ENCODE peak calls at places on chromosome 16, in nine cellular contexts. E is tibial nerve, G is lower leg skin, P is spleen, I is stomach, T is sigmoid colon, M is adrenal gland, Q is testis, L is A549. R is an unnamed sample.

GRCh38 chr16:8950580-8951077 is 13.1 kb downstream of the USP7 start:
- DNase-seq in E (no peak), G (no peak), P (no peak), I (no peak), T (no peak), M (no peak), Q (no peak), L (no peak), R (no peak)

GRCh38 chr16:48384305-48384981 is 770 bp downstream of the SIAH1 start:
- DNase-seq in E (no peak), G (peak; percentile 38), P (peak; percentile 91), I (peak; percentile 59), T (peak; percentile 81), M (peak; percentile 73), Q (peak; percentile 77), L (peak; percentile 71), R (peak; percentile 78)

GRCh38 chr16:77850637-77851330 is 62.4 kb downstream of the VAT1L start:
- DNase-seq in E (no peak), G (no peak), P (no peak), I (no peak), T (no peak), M (no peak), Q (no peak), L (no peak), R (no peak)

GRCh38 chr16:68713430-68713829 is 23.7 kb upstream of the CDH1 start:
- DNase-seq in E (no peak), G (no peak), P (no peak), I (no peak), T (no peak), M (no peak), Q (no peak), L (no peak), R (no peak)

GRCh38 chr16:74841469-74841868 is 66.8 kb upstream of the FA2H start:
- DNase-seq in E (no peak), G (no peak), P (no peak), I (no peak), T (no peak), M (no peak), Q (no peak), L (no peak), R (no peak)

GRCh38 chr16:87060026-87060986 is 256.9 kb downstream of the C16orf95 start:
- DNase-seq in E (no peak), G (no peak), P (no peak), I (no peak), T (no peak), M (no peak), Q (no peak), L (no peak), R (no peak)

GRCh38 chr16:2769675-2770056 is 7.4 kb downstream of the ELOB start:
- DNase-seq in E (peak; percentile 79), G (peak; percentile 54), P (peak; percentile 59), I (peak; percentile 75), T (no peak), M (no peak), Q (peak; percentile 83), L (no peak), R (peak; percentile 37)

GRCh38 chr16:1575578-1575977 is 36.3 kb downstream of the IFT140 start:
- DNase-seq in E (no peak), G (no peak), P (no peak), I (no peak), T (no peak), M (no peak), Q (no peak), L (no peak), R (no peak)

GRCh38 chr16:48329138-48329537 is 56.1 kb downstream of the SIAH1 start:
- DNase-seq in E (no peak), G (no peak), P (no peak), I (no peak), T (no peak), M (no peak), Q (no peak), L (no peak), R (no peak)

GRCh38 chr16:57345021-57345420 is 13.6 kb upstream of the CCL22 start:
- DNase-seq in E (no peak), G (no peak), P (no peak), I (no peak), T (no peak), M (no peak), Q (no peak), L (no peak), R (no peak)

GRCh38 chr16:56889206-56889605 is 24.2 kb downstream of the SLC12A3 start:
- DNase-seq in E (no peak), G (no peak), P (no peak), I (peak; percentile 61), T (no peak), M (no peak), Q (no peak), L (no peak), R (no peak)

GRCh38 chr16:19400709-19401108 is 17.0 kb upstream of the TMC5 start:
- DNase-seq in E (no peak), G (no peak), P (no peak), I (no peak), T (no peak), M (no peak), Q (no peak), L (no peak), R (peak; percentile 19)

GRCh38 chr16:15650698-15651161 is 685 bp downstream of the NDE1 start:
- DNase-seq in E (no peak), G (no peak), P (no peak), I (no peak), T (no peak), M (peak; percentile 26), Q (peak; percentile 30), L (no peak), R (peak; percentile 69)

GRCh38 chr16:78292726-78293380 is 193.4 kb downstream of the WWOX start:
- DNase-seq in E (no peak), G (peak; percentile 38), P (no peak), I (no peak), T (no peak), M (no peak), Q (no peak), L (no peak), R (no peak)

DNA sequence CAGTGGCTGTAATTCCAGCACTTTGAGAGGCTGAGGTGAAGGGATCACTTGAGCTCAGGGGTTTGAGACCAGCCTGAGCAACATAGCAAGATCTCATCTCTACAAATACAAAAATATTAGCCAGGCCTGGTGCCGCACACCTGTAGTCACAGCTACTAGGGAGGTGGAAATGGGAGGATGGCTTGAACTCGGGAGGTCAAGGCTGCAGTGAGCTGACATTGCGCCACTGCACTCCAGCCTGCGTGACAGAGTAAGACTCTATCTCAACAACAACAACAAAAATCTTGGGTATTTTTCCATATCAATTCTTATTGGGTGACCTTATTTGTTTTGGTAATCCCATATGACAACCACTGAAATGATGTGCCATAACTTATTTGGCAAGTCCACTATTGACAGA is 52.6 kb downstream of the SCNN1G start:
- DNase-seq in E (no peak), G (no peak), P (no peak), I (no peak), T (no peak), M (no peak), Q (no peak), L (no peak), R (no peak)
- TF ChIP-seq POLR2A in E (no peak), G (no peak), P (no peak), I (no peak), T (no peak), M (no peak), Q (no peak), L (no peak), R (no peak)

GRCh38 chr16:85562102-85562786 is 50.9 kb upstream of the GSE1 start:
- DNase-seq in E (no peak), G (no peak), P (no peak), I (no peak), T (no peak), M (no peak), Q (no peak), L (no peak), R (no peak)

GRCh38 chr16:85563515-85564276 is 49.4 kb upstream of the GSE1 start:
- DNase-seq in E (peak; percentile 61), G (peak; percentile 71), P (peak; percentile 88), I (peak; percentile 85), T (peak; percentile 85), M (peak; percentile 69), Q (peak; percentile 75), L (no peak), R (no peak)

GRCh38 chr16:85563031-85563430 is 50.1 kb upstream of the GSE1 start:
- DNase-seq in E (no peak), G (no peak), P (no peak), I (no peak), T (no peak), M (no peak), Q (no peak), L (no peak), R (no peak)

GRCh38 chr16:85560932-85561247 is 52.2 kb upstream of the GSE1 start:
- DNase-seq in E (no peak), G (no peak), P (no peak), I (no peak), T (no peak), M (no peak), Q (no peak), L (no peak), R (no peak)

DNA sequence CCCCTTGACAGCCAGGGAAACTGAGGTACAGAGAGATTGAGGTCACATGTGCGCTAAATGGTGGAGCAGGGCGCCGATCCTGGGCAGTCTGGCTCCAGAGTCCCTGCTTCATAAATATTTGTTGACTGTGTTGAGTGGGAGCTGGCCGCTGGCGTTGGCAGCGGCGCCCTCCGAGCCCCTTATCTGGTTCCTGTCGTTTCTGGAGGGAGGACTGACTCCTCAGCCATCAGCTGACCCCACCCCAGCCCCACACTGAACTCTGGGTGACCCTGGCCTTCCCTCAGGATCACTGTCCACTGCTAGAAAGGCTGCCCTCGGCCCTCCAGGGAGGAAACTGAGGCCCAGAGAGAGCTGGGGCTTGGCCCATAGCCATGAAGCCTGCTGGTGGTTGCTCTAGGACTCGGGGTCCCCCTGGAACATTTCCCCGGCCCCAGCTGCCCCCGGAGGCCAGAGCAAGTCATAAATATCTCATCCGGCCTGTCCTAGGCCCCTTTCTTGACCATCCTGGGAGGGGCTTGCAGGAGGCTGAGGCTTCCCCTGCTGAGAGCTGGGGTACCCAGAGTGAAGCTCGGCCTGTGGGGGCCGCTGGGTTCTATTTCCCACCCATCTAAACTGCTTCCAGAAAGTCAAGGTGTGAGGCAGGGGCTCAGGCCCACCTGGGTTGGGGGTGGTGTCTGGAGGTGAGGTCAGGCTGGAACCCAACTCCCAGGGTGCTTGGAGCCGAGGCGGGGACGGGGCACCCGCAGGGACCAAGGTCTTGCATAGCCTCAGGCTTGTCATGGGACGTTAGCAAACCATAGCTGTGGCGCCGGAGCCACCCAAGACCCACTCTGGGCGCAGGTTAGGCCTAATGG is 51.6 kb upstream of the GSE1 start:
- DNase-seq in E (no peak), G (no peak), P (no peak), I (no peak), T (no peak), M (no peak), Q (peak; percentile 69), L (no peak), R (peak; percentile 44)
- TF ChIP-seq POLR2A in E (no peak), G (no peak), P (no peak), I (no peak), T (no peak), M (no peak), Q (no peak), L (no peak), R (no peak)

GRCh38 chr16:66603537-66604375 is 748 bp upstream of the CMTM3 start:
- DNase-seq in E (peak; percentile 37), G (peak; percentile 47), P (peak; percentile 92), I (peak; percentile 37), T (peak; percentile 86), M (peak; percentile 72), Q (peak; percentile 81), L (peak; percentile 70), R (peak; percentile 32)
- TF ChIP-seq POLR2A in E (no peak), G (no peak), P (no peak), I (no peak), T (no peak), M (peak; percentile 8), Q (no peak), L (peak; percentile 55), R (no peak)

GRCh38 chr16:29925805-29926674 is at the start of gene KCTD13:
- DNase-seq in E (peak; percentile 73), G (peak; percentile 71), P (peak; percentile 95), I (peak; percentile 88), T (peak; percentile 91), M (peak; percentile 79), Q (peak; percentile 89), L (peak; percentile 97), R (peak; percentile 95)
- TF ChIP-seq POLR2A in E (peak; percentile 76), G (no peak), P (peak; percentile 47), I (peak; percentile 25), T (peak; percentile 94), M (peak; percentile 88), Q (peak; percentile 60), L (peak; percentile 96), R (peak; percentile 91)

R was measured in erythroblast.